ENCODE peak calls at places on chromosome 22, in six cellular contexts. One of them, this sample, is unnamed.

GRCh38 chr22:36528336-36528735 is 630 bp downstream of the EIF3D start:
- DNase-seq in testis: no peak
- DNase-seq in lung: no peak
- DNase-seq in lower lobe of right lung: no peak
- DNase-seq in stomach: no peak
- DNase-seq in Peyer's patch: no peak
- DNase-seq in this sample: no peak

GRCh38 chr22:31497148-31497938 is 1.0 kb downstream of the SFI1 start:
- DNase-seq in testis: no peak
- DNase-seq in stomach: no peak
- DNase-seq in lower lobe of right lung: no peak
- DNase-seq in Peyer's patch: no peak
- DNase-seq in lung: no peak
- DNase-seq in this sample: no peak

GRCh38 chr22:24703101-24703500 is 71.4 kb downstream of the PIWIL3 start:
- DNase-seq in lower lobe of right lung: no peak
- DNase-seq in testis: peak; percentile 42
- DNase-seq in lung: no peak
- DNase-seq in stomach: peak; percentile 40
- DNase-seq in Peyer's patch: peak; percentile 85
- DNase-seq in this sample: no peak

GRCh38 chr22:31630331-31631329 is 31.4 kb downstream of the PISD start:
- DNase-seq in Peyer's patch: peak; percentile 96
- DNase-seq in testis: peak; percentile 94
- DNase-seq in lower lobe of right lung: peak; percentile 93
- DNase-seq in stomach: peak; percentile 79
- DNase-seq in lung: peak; percentile 83
- DNase-seq in this sample: peak; percentile 86

GRCh38 chr22:43819691-43820670 is 7.9 kb upstream of the EFCAB6 start:
- DNase-seq in testis: no peak
- DNase-seq in lower lobe of right lung: no peak
- DNase-seq in stomach: no peak
- DNase-seq in Peyer's patch: peak; percentile 14
- DNase-seq in lung: no peak
- DNase-seq in this sample: no peak

GRCh38 chr22:47794851-47795250 is 1032.4 kb downstream of the TBC1D22A start:
- DNase-seq in testis: no peak
- DNase-seq in Peyer's patch: peak; percentile 26
- DNase-seq in lung: no peak
- DNase-seq in stomach: no peak
- DNase-seq in lower lobe of right lung: no peak
- DNase-seq in this sample: no peak

GRCh38 chr22:29006346-29006745 is 55.3 kb downstream of the C22orf31 start:
- DNase-seq in stomach: no peak
- DNase-seq in Peyer's patch: no peak
- DNase-seq in testis: no peak
- DNase-seq in lung: no peak
- DNase-seq in lower lobe of right lung: no peak
- DNase-seq in this sample: no peak

GRCh38 chr22:37965940-37966664 is 12.6 kb downstream of the POLR2F start:
- DNase-seq in Peyer's patch: no peak
- DNase-seq in lower lobe of right lung: no peak
- DNase-seq in lung: no peak
- DNase-seq in testis: no peak
- DNase-seq in stomach: no peak
- DNase-seq in this sample: no peak

GRCh38 chr22:36846949-36847348 is 13.9 kb upstream of the NCF4 start:
- DNase-seq in Peyer's patch: no peak
- DNase-seq in lung: no peak
- DNase-seq in testis: no peak
- DNase-seq in lower lobe of right lung: no peak
- DNase-seq in stomach: no peak
- DNase-seq in this sample: no peak

GRCh38 chr22:44129614-44129976 is 51.1 kb upstream of the PARVG start:
- DNase-seq in Peyer's patch: no peak
- DNase-seq in lung: no peak
- DNase-seq in testis: no peak
- DNase-seq in stomach: no peak
- DNase-seq in lower lobe of right lung: no peak
- DNase-seq in this sample: no peak

GRCh38 chr22:32852346-32853251 is 51.1 kb downstream of the TIMP3 start:
- DNase-seq in lower lobe of right lung: no peak
- DNase-seq in Peyer's patch: no peak
- DNase-seq in testis: peak; percentile 89
- DNase-seq in stomach: no peak
- DNase-seq in lung: peak; percentile 42
- DNase-seq in this sample: no peak

GRCh38 chr22:34847072-34847471 is 218.9 kb upstream of the ISX start:
- DNase-seq in testis: no peak
- DNase-seq in lung: no peak
- DNase-seq in stomach: no peak
- DNase-seq in lower lobe of right lung: no peak
- DNase-seq in Peyer's patch: no peak
- DNase-seq in this sample: no peak

GRCh38 chr22:32544953-32545558 is 70.4 kb downstream of the FBXO7 start:
- DNase-seq in Peyer's patch: no peak
- DNase-seq in stomach: no peak
- DNase-seq in lower lobe of right lung: no peak
- DNase-seq in lung: no peak
- DNase-seq in testis: no peak
- DNase-seq in this sample: no peak

GRCh38 chr22:37198290-37199102 is 10.4 kb upstream of the C1QTNF6 start:
- DNase-seq in lung: peak; percentile 86
- DNase-seq in testis: peak; percentile 91
- DNase-seq in Peyer's patch: peak; percentile 96
- DNase-seq in stomach: peak; percentile 88
- DNase-seq in lower lobe of right lung: peak; percentile 90
- DNase-seq in this sample: peak; percentile 84

GRCh38 chr22:23685205-23685784 is 5.5 kb upstream of the RGL4 start:
- DNase-seq in lung: no peak
- DNase-seq in lower lobe of right lung: no peak
- DNase-seq in Peyer's patch: peak; percentile 55
- DNase-seq in testis: peak; percentile 13
- DNase-seq in stomach: peak; percentile 28
- DNase-seq in this sample: no peak

GRCh38 chr22:47990486-47990885 is 1228.0 kb downstream of the TBC1D22A start:
- DNase-seq in Peyer's patch: no peak
- DNase-seq in testis: no peak
- DNase-seq in lung: no peak
- DNase-seq in stomach: no peak
- DNase-seq in lower lobe of right lung: no peak
- DNase-seq in this sample: no peak

GRCh38 chr22:40628354-40629042 is 8.0 kb downstream of the MRTFA start:
- DNase-seq in Peyer's patch: no peak
- DNase-seq in lower lobe of right lung: no peak
- DNase-seq in lung: no peak
- DNase-seq in stomach: no peak
- DNase-seq in testis: no peak
- DNase-seq in this sample: no peak

GRCh38 chr22:32325416-32325801 is 32.3 kb upstream of the RFPL3 start:
- DNase-seq in Peyer's patch: peak; percentile 27
- DNase-seq in stomach: peak; percentile 23
- DNase-seq in lung: no peak
- DNase-seq in lower lobe of right lung: no peak
- DNase-seq in testis: peak; percentile 50
- DNase-seq in this sample: peak; percentile 66

GRCh38 chr22:40418366-40419201 is 48.2 kb downstream of the SGSM3 start:
- DNase-seq in Peyer's patch: no peak
- DNase-seq in stomach: no peak
- DNase-seq in lower lobe of right lung: no peak
- DNase-seq in lung: no peak
- DNase-seq in testis: no peak
- DNase-seq in this sample: peak; percentile 76

GRCh38 chr22:27991586-27992293 is 72.7 kb upstream of the PITPNB start:
- DNase-seq in lung: no peak
- DNase-seq in Peyer's patch: peak; percentile 37
- DNase-seq in stomach: peak; percentile 21
- DNase-seq in lower lobe of right lung: peak; percentile 17
- DNase-seq in testis: no peak
- DNase-seq in this sample: no peak

GRCh38 chr22:47199261-47199948 is 437.0 kb downstream of the TBC1D22A start:
- DNase-seq in Peyer's patch: no peak
- DNase-seq in testis: peak; percentile 15
- DNase-seq in lung: peak; percentile 20
- DNase-seq in stomach: peak; percentile 21
- DNase-seq in lower lobe of right lung: no peak
- DNase-seq in this sample: no peak

GRCh38 chr22:33038131-33038772 is 19.9 kb downstream of the SYN3 start:
- DNase-seq in testis: no peak
- DNase-seq in Peyer's patch: no peak
- DNase-seq in stomach: no peak
- DNase-seq in lower lobe of right lung: no peak
- DNase-seq in lung: no peak
- DNase-seq in this sample: peak; percentile 43

GRCh38 chr22:32375678-32376450 is 18.2 kb downstream of the RFPL3 start:
- DNase-seq in lower lobe of right lung: no peak
- DNase-seq in lung: no peak
- DNase-seq in Peyer's patch: no peak
- DNase-seq in stomach: no peak
- DNase-seq in testis: no peak
- DNase-seq in this sample: no peak

GRCh38 chr22:46857142-46857825 is 94.8 kb downstream of the TBC1D22A start:
- DNase-seq in Peyer's patch: no peak
- DNase-seq in lung: no peak
- DNase-seq in testis: no peak
- DNase-seq in lower lobe of right lung: no peak
- DNase-seq in stomach: no peak
- DNase-seq in this sample: no peak

GRCh38 chr22:24950272-24950902 is 2.1 kb upstream of the KIAA1671 start:
- DNase-seq in lower lobe of right lung: no peak
- DNase-seq in lung: no peak
- DNase-seq in testis: no peak
- DNase-seq in Peyer's patch: no peak
- DNase-seq in stomach: no peak
- DNase-seq in this sample: peak; percentile 33

GRCh38 chr22:17951315-17951714 is 73.0 kb downstream of the MICAL3 start:
- DNase-seq in testis: no peak
- DNase-seq in stomach: no peak
- DNase-seq in lower lobe of right lung: no peak
- DNase-seq in Peyer's patch: no peak
- DNase-seq in lung: no peak
- DNase-seq in this sample: no peak

GRCh38 chr22:25998118-25998775 is 171.0 kb upstream of the SEZ6L start:
- DNase-seq in lung: no peak
- DNase-seq in testis: no peak
- DNase-seq in stomach: no peak
- DNase-seq in Peyer's patch: no peak
- DNase-seq in lower lobe of right lung: no peak
- DNase-seq in this sample: no peak

GRCh38 chr22:35059632-35060031 is 6.3 kb upstream of the ISX start:
- DNase-seq in stomach: no peak
- DNase-seq in lower lobe of right lung: no peak
- DNase-seq in testis: no peak
- DNase-seq in lung: no peak
- DNase-seq in Peyer's patch: no peak
- DNase-seq in this sample: no peak

GRCh38 chr22:25966448-25966913 is 202.8 kb upstream of the SEZ6L start:
- DNase-seq in testis: no peak
- DNase-seq in lower lobe of right lung: no peak
- DNase-seq in stomach: no peak
- DNase-seq in lung: no peak
- DNase-seq in Peyer's patch: no peak
- DNase-seq in this sample: peak; percentile 72

GRCh38 chr22:31537019-31537535 is 40.7 kb downstream of the SFI1 start:
- DNase-seq in lower lobe of right lung: no peak
- DNase-seq in lung: no peak
- DNase-seq in testis: no peak
- DNase-seq in stomach: no peak
- DNase-seq in Peyer's patch: no peak
- DNase-seq in this sample: no peak

GRCh38 chr22:26975381-26975780 is 318.0 kb downstream of the MIAT start:
- DNase-seq in Peyer's patch: no peak
- DNase-seq in lung: no peak
- DNase-seq in stomach: no peak
- DNase-seq in lower lobe of right lung: no peak
- DNase-seq in testis: no peak
- DNase-seq in this sample: no peak

GRCh38 chr22:50699754-50700386 is 27.2 kb downstream of the SHANK3 start:
- DNase-seq in lung: no peak
- DNase-seq in stomach: no peak
- DNase-seq in Peyer's patch: no peak
- DNase-seq in lower lobe of right lung: peak; percentile 24
- DNase-seq in testis: no peak
- DNase-seq in this sample: no peak
- TF ChIP-seq CTCF in lung: no peak
- TF ChIP-seq CTCF in stomach: no peak
- TF ChIP-seq CTCF in Peyer's patch: no peak
- TF ChIP-seq CTCF in lower lobe of right lung: no peak
- TF ChIP-seq CTCF in testis: no peak
- TF ChIP-seq CTCF in this sample: peak; percentile 20

GRCh38 chr22:39237276-39238123 is 7.3 kb downstream of the PDGFB start:
- DNase-seq in lower lobe of right lung: peak; percentile 64
- DNase-seq in testis: no peak
- DNase-seq in Peyer's patch: no peak
- DNase-seq in lung: peak; percentile 59
- DNase-seq in stomach: peak; percentile 54
- DNase-seq in this sample: no peak

GRCh38 chr22:39239561-39240423 is 5.0 kb downstream of the PDGFB start:
- DNase-seq in Peyer's patch: peak; percentile 85
- DNase-seq in lung: peak; percentile 86
- DNase-seq in lower lobe of right lung: peak; percentile 91
- DNase-seq in testis: no peak
- DNase-seq in stomach: peak; percentile 96
- DNase-seq in this sample: no peak

GRCh38 chr22:39238966-39239510 is 5.7 kb downstream of the PDGFB start:
- DNase-seq in stomach: no peak
- DNase-seq in lower lobe of right lung: no peak
- DNase-seq in Peyer's patch: no peak
- DNase-seq in testis: no peak
- DNase-seq in lung: no peak
- DNase-seq in this sample: peak; percentile 70

GRCh38 chr22:39238124-39238466 is 6.7 kb downstream of the PDGFB start:
- DNase-seq in testis: no peak
- DNase-seq in Peyer's patch: no peak
- DNase-seq in lower lobe of right lung: no peak
- DNase-seq in stomach: no peak
- DNase-seq in lung: no peak
- DNase-seq in this sample: no peak

GRCh38 chr22:39238561-39238960 is 6.2 kb downstream of the PDGFB start:
- DNase-seq in lower lobe of right lung: no peak
- DNase-seq in Peyer's patch: no peak
- DNase-seq in testis: no peak
- DNase-seq in lung: no peak
- DNase-seq in stomach: no peak
- DNase-seq in this sample: no peak
- H3K27ac ChIP-seq in lower lobe of right lung: no peak overlapping the region
- H3K27ac ChIP-seq in Peyer's patch: no peak overlapping the region
- H3K27ac ChIP-seq in testis: no peak overlapping the region
- H3K27ac ChIP-seq in lung: peak overlapping the region; percentile 34
- H3K27ac ChIP-seq in stomach: peak overlapping the region; percentile 71
- H3K27ac ChIP-seq in this sample: no peak overlapping the region

GRCh38 chr22:20479612-20480196 is 15.9 kb downstream of the KLHL22 start:
- DNase-seq in Peyer's patch: no peak
- DNase-seq in stomach: no peak
- DNase-seq in testis: no peak
- DNase-seq in lung: no peak
- DNase-seq in lower lobe of right lung: no peak
- DNase-seq in this sample: no peak
- H3K4me3 ChIP-seq in Peyer's patch: no peak overlapping the region
- H3K4me3 ChIP-seq in stomach: no peak overlapping the region
- H3K4me3 ChIP-seq in testis: no peak overlapping the region
- H3K4me3 ChIP-seq in lung: no peak overlapping the region
- H3K4me3 ChIP-seq in lower lobe of right lung: no peak overlapping the region
- H3K4me3 ChIP-seq in this sample: no peak overlapping the region

GRCh38 chr22:30416843-30417242 is 8.7 kb upstream of the MTFP1 start:
- DNase-seq in Peyer's patch: no peak
- DNase-seq in lower lobe of right lung: no peak
- DNase-seq in lung: no peak
- DNase-seq in testis: no peak
- DNase-seq in stomach: no peak
- DNase-seq in this sample: no peak
- TF ChIP-seq CTCF in Peyer's patch: no peak
- TF ChIP-seq CTCF in lower lobe of right lung: no peak
- TF ChIP-seq CTCF in lung: no peak
- TF ChIP-seq CTCF in testis: no peak
- TF ChIP-seq CTCF in stomach: no peak
- TF ChIP-seq CTCF in this sample: no peak

This sample was measured in A673.